ENCODE peak calls at places on chromosomes 12 and 14, in four cellular contexts. One of them, this sample, is unnamed.
A peak's percentile ranks its signal among the peaks of the same experiment; 100 is the strongest.

GRCh38 chr12:1791104-1791927 is 29.0 kb upstream of the LRTM2 start:
- DNase-seq in stomach: peak; percentile 77
- DNase-seq in fibroblast of lung: peak; percentile 46
- DNase-seq in CD8-positive, alpha-beta T cell: peak; percentile 68
- DNase-seq in this sample: peak; percentile 64

GRCh38 chr14:54108481-54109471 is 152.2 kb upstream of the BMP4 start:
- DNase-seq in stomach: no peak
- DNase-seq in CD8-positive, alpha-beta T cell: no peak
- DNase-seq in fibroblast of lung: peak; percentile 98
- DNase-seq in this sample: no peak

GRCh38 chr14:78987006-78987405 is 816.8 kb downstream of the NRXN3 start:
- DNase-seq in fibroblast of lung: no peak
- DNase-seq in CD8-positive, alpha-beta T cell: no peak
- DNase-seq in stomach: no peak
- DNase-seq in this sample: no peak

GRCh38 chr14:55136868-55137785 is 8.1 kb downstream of the LGALS3 start:
- DNase-seq in stomach: peak; percentile 79
- DNase-seq in fibroblast of lung: peak; percentile 92
- DNase-seq in CD8-positive, alpha-beta T cell: no peak
- DNase-seq in this sample: peak; percentile 67

GRCh38 chr12:52741378-52742195 is 35.6 kb downstream of the KRT76 start:
- DNase-seq in fibroblast of lung: peak; percentile 50
- DNase-seq in CD8-positive, alpha-beta T cell: peak; percentile 68
- DNase-seq in stomach: peak; percentile 47
- DNase-seq in this sample: peak; percentile 31

GRCh38 chr12:57471-57980 is 9.0 kb upstream of the IQSEC3 start:
- DNase-seq in fibroblast of lung: no peak
- DNase-seq in CD8-positive, alpha-beta T cell: no peak
- DNase-seq in stomach: no peak
- DNase-seq in this sample: no peak

GRCh38 chr14:54637829-54638446 is 71.0 kb downstream of the SAMD4A start:
- DNase-seq in fibroblast of lung: peak; percentile 86
- DNase-seq in CD8-positive, alpha-beta T cell: no peak
- DNase-seq in stomach: no peak
- DNase-seq in this sample: no peak

GRCh38 chr12:31368666-31369361 is 42.9 kb upstream of the SINHCAF start:
- DNase-seq in fibroblast of lung: no peak
- DNase-seq in stomach: peak; percentile 57
- DNase-seq in CD8-positive, alpha-beta T cell: no peak
- DNase-seq in this sample: no peak

GRCh38 chr14:73713804-73714655 is at the start of gene PNMA1:
- DNase-seq in fibroblast of lung: peak; percentile 76
- DNase-seq in CD8-positive, alpha-beta T cell: peak; percentile 88
- DNase-seq in stomach: peak; percentile 88
- DNase-seq in this sample: peak; percentile 83

GRCh38 chr14:23127861-23128260 is 8.8 kb upstream of the CEBPE start:
- DNase-seq in fibroblast of lung: no peak
- DNase-seq in CD8-positive, alpha-beta T cell: no peak
- DNase-seq in stomach: no peak
- DNase-seq in this sample: no peak

GRCh38 chr14:92472860-92473259 is 40.7 kb upstream of the RIN3 start:
- DNase-seq in stomach: no peak
- DNase-seq in CD8-positive, alpha-beta T cell: no peak
- DNase-seq in fibroblast of lung: no peak
- DNase-seq in this sample: no peak

GRCh38 chr12:88570103-88570502 is 10.2 kb downstream of the KITLG start:
- DNase-seq in fibroblast of lung: peak; percentile 78
- DNase-seq in stomach: no peak
- DNase-seq in CD8-positive, alpha-beta T cell: no peak
- DNase-seq in this sample: no peak

GRCh38 chr14:26389646-26390508 is 208.0 kb downstream of the NOVA1 start:
- DNase-seq in fibroblast of lung: peak; percentile 62
- DNase-seq in CD8-positive, alpha-beta T cell: no peak
- DNase-seq in stomach: no peak
- DNase-seq in this sample: no peak

GRCh38 chr12:106342397-106343212 is 14.9 kb upstream of the POLR3B start:
- DNase-seq in CD8-positive, alpha-beta T cell: no peak
- DNase-seq in fibroblast of lung: peak; percentile 76
- DNase-seq in stomach: peak; percentile 49
- DNase-seq in this sample: peak; percentile 79

GRCh38 chr12:52182898-52183543 is 8.8 kb downstream of the KRT80 start:
- DNase-seq in stomach: no peak
- DNase-seq in CD8-positive, alpha-beta T cell: no peak
- DNase-seq in fibroblast of lung: peak; percentile 46
- DNase-seq in this sample: no peak

GRCh38 chr12:95836630-95837239 is 22.0 kb upstream of the SNRPF start:
- DNase-seq in fibroblast of lung: peak; percentile 63
- DNase-seq in stomach: no peak
- DNase-seq in CD8-positive, alpha-beta T cell: no peak
- DNase-seq in this sample: no peak

GRCh38 chr12:110058875-110059615 is 10.7 kb upstream of the C12orf76 start:
- DNase-seq in stomach: no peak
- DNase-seq in fibroblast of lung: no peak
- DNase-seq in CD8-positive, alpha-beta T cell: no peak
- DNase-seq in this sample: no peak

GRCh38 chr12:1744932-1745331 is 54.1 kb downstream of the ADIPOR2 start:
- DNase-seq in CD8-positive, alpha-beta T cell: no peak
- DNase-seq in stomach: no peak
- DNase-seq in fibroblast of lung: peak; percentile 55
- DNase-seq in this sample: no peak

GRCh38 chr12:55899035-55899434 is 28.7 kb downstream of the PYM1 start:
- DNase-seq in CD8-positive, alpha-beta T cell: no peak
- DNase-seq in stomach: no peak
- DNase-seq in fibroblast of lung: peak; percentile 65
- DNase-seq in this sample: no peak

GRCh38 chr12:58741226-58741625 is 179.1 kb downstream of the LRIG3 start:
- DNase-seq in fibroblast of lung: no peak
- DNase-seq in stomach: no peak
- DNase-seq in CD8-positive, alpha-beta T cell: no peak
- DNase-seq in this sample: no peak

GRCh38 chr12:64666054-64666914 is 56.0 kb downstream of the RASSF3 start:
- DNase-seq in fibroblast of lung: peak; percentile 72
- DNase-seq in CD8-positive, alpha-beta T cell: no peak
- DNase-seq in stomach: no peak
- DNase-seq in this sample: no peak

GRCh38 chr14:91067186-91067585 is 6.7 kb upstream of the RPS6KA5 start:
- DNase-seq in CD8-positive, alpha-beta T cell: peak; percentile 11
- DNase-seq in fibroblast of lung: no peak
- DNase-seq in stomach: no peak
- DNase-seq in this sample: no peak

GRCh38 chr14:45135181-45135580 is 549 bp upstream of the FANCM start:
- DNase-seq in CD8-positive, alpha-beta T cell: no peak
- DNase-seq in fibroblast of lung: peak; percentile 57
- DNase-seq in stomach: no peak
- DNase-seq in this sample: no peak

GRCh38 chr12:58888131-58888783 is 32.0 kb downstream of the LRIG3 start:
- DNase-seq in fibroblast of lung: peak; percentile 84
- DNase-seq in CD8-positive, alpha-beta T cell: no peak
- DNase-seq in stomach: peak; percentile 37
- DNase-seq in this sample: no peak

GRCh38 chr12:91763654-91764439 is 381.8 kb downstream of the BTG1 start:
- DNase-seq in stomach: no peak
- DNase-seq in CD8-positive, alpha-beta T cell: no peak
- DNase-seq in fibroblast of lung: no peak
- DNase-seq in this sample: no peak

GRCh38 chr14:23876160-23876750 is 77.3 kb upstream of the DHRS4 start:
- DNase-seq in stomach: no peak
- DNase-seq in fibroblast of lung: no peak
- DNase-seq in CD8-positive, alpha-beta T cell: no peak
- DNase-seq in this sample: no peak

GRCh38 chr14:50045039-50045711 is 71.2 kb downstream of the VCPKMT start:
- DNase-seq in fibroblast of lung: peak; percentile 84
- DNase-seq in CD8-positive, alpha-beta T cell: peak; percentile 62
- DNase-seq in stomach: peak; percentile 87
- DNase-seq in this sample: peak; percentile 46

GRCh38 chr14:90509403-90509802 is 112.6 kb downstream of the CALM1 start:
- DNase-seq in CD8-positive, alpha-beta T cell: no peak
- DNase-seq in stomach: no peak
- DNase-seq in fibroblast of lung: no peak
- DNase-seq in this sample: no peak

GRCh38 chr12:104738371-104738710 is 219.7 kb downstream of the SLC41A2 start:
- DNase-seq in fibroblast of lung: no peak
- DNase-seq in CD8-positive, alpha-beta T cell: no peak
- DNase-seq in stomach: no peak
- DNase-seq in this sample: no peak

GRCh38 chr12:124053855-124054254 is 80.8 kb downstream of the ZNF664 start:
- DNase-seq in CD8-positive, alpha-beta T cell: no peak
- DNase-seq in stomach: peak; percentile 62
- DNase-seq in fibroblast of lung: peak; percentile 75
- DNase-seq in this sample: peak; percentile 54

GRCh38 chr12:106219043-106219442 is 28.8 kb downstream of the CKAP4 start:
- DNase-seq in fibroblast of lung: no peak
- DNase-seq in CD8-positive, alpha-beta T cell: no peak
- DNase-seq in stomach: no peak
- DNase-seq in this sample: no peak

GRCh38 chr12:102833687-102834435 is 83.2 kb downstream of the PAH start:
- DNase-seq in stomach: no peak
- DNase-seq in CD8-positive, alpha-beta T cell: no peak
- DNase-seq in fibroblast of lung: peak; percentile 2
- DNase-seq in this sample: no peak

GRCh38 chr12:52660934-52661333 is 8.9 kb upstream of the KRT2 start:
- DNase-seq in stomach: no peak
- DNase-seq in fibroblast of lung: no peak
- DNase-seq in CD8-positive, alpha-beta T cell: no peak
- DNase-seq in this sample: no peak

GRCh38 chr12:49264466-49264872 is 413 bp upstream of the TUBA1C start:
- DNase-seq in fibroblast of lung: peak; percentile 54
- DNase-seq in CD8-positive, alpha-beta T cell: peak; percentile 25
- DNase-seq in stomach: peak; percentile 55
- DNase-seq in this sample: no peak

GRCh38 chr14:26486922-26487321 is 110.9 kb downstream of the NOVA1 start:
- DNase-seq in fibroblast of lung: no peak
- DNase-seq in CD8-positive, alpha-beta T cell: no peak
- DNase-seq in stomach: no peak
- DNase-seq in this sample: no peak

GRCh38 chr12:54055522-54055921 is 1.9 kb downstream of the HOXC4 start:
- DNase-seq in stomach: no peak
- DNase-seq in CD8-positive, alpha-beta T cell: no peak
- DNase-seq in fibroblast of lung: no peak
- DNase-seq in this sample: no peak
- H3K4me3 ChIP-seq in stomach: peak overlapping the region; percentile 67
- H3K4me3 ChIP-seq in CD8-positive, alpha-beta T cell: no peak overlapping the region
- H3K4me3 ChIP-seq in fibroblast of lung: peak overlapping the region; percentile 17
- H3K4me3 ChIP-seq in this sample: peak overlapping the region; percentile 49

GRCh38 chr12:25690996-25691864 is 138.1 kb upstream of the LMNTD1 start:
- DNase-seq in fibroblast of lung: no peak
- DNase-seq in CD8-positive, alpha-beta T cell: no peak
- DNase-seq in stomach: no peak
- DNase-seq in this sample: no peak

GRCh38 chr12:25689996-25690501 is 137.0 kb upstream of the LMNTD1 start:
- DNase-seq in fibroblast of lung: peak; percentile 48
- DNase-seq in stomach: peak; percentile 42
- DNase-seq in CD8-positive, alpha-beta T cell: no peak
- DNase-seq in this sample: no peak

GRCh38 chr12:25692115-25693035 is 139.3 kb upstream of the LMNTD1 start:
- DNase-seq in CD8-positive, alpha-beta T cell: no peak
- DNase-seq in stomach: no peak
- DNase-seq in fibroblast of lung: peak; percentile 89
- DNase-seq in this sample: no peak

GRCh38 chr12:25691865-25692114 is 138.7 kb upstream of the LMNTD1 start:
- DNase-seq in fibroblast of lung: no peak
- DNase-seq in CD8-positive, alpha-beta T cell: no peak
- DNase-seq in stomach: no peak
- DNase-seq in this sample: no peak

GRCh38 chr12:25694072-25694471 is 141.0 kb upstream of the LMNTD1 start:
- DNase-seq in stomach: no peak
- DNase-seq in fibroblast of lung: peak; percentile 94
- DNase-seq in CD8-positive, alpha-beta T cell: no peak
- DNase-seq in this sample: peak; percentile 68
- H3K4me3 ChIP-seq in stomach: no peak overlapping the region
- H3K4me3 ChIP-seq in fibroblast of lung: no peak overlapping the region
- H3K4me3 ChIP-seq in CD8-positive, alpha-beta T cell: no peak overlapping the region
- H3K4me3 ChIP-seq in this sample: no peak overlapping the region

DNA sequence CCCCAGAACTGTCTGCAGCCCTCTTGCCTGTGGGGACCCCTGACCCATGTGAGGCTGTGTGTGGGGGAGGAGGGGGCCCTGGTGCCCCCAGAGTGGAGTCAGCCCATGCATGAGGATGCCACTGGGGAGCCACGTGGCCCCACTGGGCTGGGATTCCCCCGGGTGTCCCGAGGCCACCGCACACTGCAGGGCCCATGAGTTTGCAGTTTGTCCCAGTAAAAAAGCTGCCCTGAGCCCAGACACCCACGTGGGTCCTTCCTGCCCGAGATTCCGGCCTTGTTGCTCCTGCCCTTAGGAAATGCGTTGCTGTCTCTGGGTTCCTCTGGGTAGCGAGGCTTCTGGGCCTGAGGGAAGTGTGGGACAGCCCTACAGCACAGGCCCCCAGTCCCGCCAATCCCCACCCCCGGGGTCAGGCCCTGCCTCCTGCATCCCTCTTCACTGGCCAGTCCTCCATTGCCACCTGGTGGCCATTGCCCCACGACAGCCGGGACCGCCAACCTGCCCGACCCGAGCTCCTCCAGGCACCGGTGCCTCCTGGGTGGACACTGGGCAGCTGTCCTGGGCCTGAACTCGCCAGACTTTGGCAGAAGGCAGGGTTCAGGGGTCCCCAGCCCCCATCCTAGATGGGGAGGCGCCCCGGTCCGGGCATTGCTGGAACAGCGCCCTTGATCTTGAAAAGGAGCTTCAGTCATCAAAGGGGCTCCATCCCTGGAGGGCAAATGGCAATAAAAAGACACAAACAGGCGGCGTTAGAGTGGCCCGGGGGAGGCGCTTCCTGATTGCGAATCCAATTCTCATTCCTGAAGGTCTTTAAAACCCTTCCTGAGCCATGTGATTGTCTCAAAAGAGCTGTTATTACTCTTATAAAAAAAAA is 15.6 kb upstream of the C14orf180 start:
- DNase-seq in fibroblast of lung: peak; percentile 32
- DNase-seq in CD8-positive, alpha-beta T cell: peak; percentile 76
- DNase-seq in stomach: peak; percentile 75
- DNase-seq in this sample: peak; percentile 60
- H3K4me3 ChIP-seq in fibroblast of lung: no peak overlapping the region
- H3K4me3 ChIP-seq in CD8-positive, alpha-beta T cell: no peak overlapping the region
- H3K4me3 ChIP-seq in stomach: no peak overlapping the region
- H3K4me3 ChIP-seq in this sample: no peak overlapping the region

DNA sequence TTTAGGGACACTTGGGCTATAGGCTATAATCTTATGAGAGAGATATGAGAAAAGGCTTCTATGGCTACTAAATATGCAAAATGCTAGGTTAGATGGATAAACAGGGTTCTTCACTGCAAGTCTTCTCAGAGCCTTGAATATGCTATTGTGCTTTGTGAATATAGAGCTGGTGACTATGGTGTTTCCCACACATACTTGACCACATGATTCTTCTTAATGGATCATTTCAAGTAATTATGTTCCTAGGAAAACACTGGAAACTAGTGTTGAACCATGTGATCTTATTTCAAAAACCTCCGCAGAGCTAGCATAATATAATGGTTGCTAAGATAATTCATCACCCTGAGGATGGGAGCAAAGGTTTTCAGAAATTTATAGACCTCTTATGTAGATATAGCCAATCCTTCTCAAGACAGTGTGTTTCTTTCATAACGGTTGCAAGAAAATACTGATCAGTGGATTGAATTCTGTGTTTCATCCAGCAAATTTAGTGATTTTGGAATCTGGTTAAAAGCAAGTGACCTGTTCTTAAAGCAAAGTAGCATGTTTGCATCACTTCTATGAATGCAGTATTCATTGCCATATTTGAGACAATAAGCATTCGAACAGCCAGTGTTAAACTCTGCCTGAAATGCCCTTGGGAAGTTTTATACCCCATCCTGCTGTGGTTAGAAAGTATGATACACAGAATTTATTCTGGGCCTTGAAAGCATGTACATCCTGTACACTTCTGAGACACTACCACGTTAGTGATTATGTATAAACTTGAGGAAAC is 340.9 kb upstream of the E2F7 start:
- DNase-seq in stomach: no peak
- DNase-seq in CD8-positive, alpha-beta T cell: no peak
- DNase-seq in fibroblast of lung: peak; percentile 5
- DNase-seq in this sample: no peak
- H3K4me3 ChIP-seq in stomach: no peak overlapping the region
- H3K4me3 ChIP-seq in CD8-positive, alpha-beta T cell: no peak overlapping the region
- H3K4me3 ChIP-seq in fibroblast of lung: no peak overlapping the region
- H3K4me3 ChIP-seq in this sample: no peak overlapping the region